ENCODE peak calls at places on chromosomes 6 and 20, in eight cellular contexts. One of them, this sample, is unnamed. For H3K9me3, the result is how much of the 10 kb centered on the place peaks cover.

GRCh38 chr6:43547202-43547601 is 28.6 kb downstream of the XPO5 start:
- DNase-seq in cardiac muscle cell: no peak
- DNase-seq in CD8-positive, alpha-beta memory T cell: no peak
- DNase-seq in CD4-positive, alpha-beta memory T cell: no peak
- DNase-seq in SK-N-SH: no peak
- DNase-seq in colonic mucosa: no peak
- DNase-seq in breast epithelium: no peak
- DNase-seq in right lobe of liver: no peak
- DNase-seq in this sample: no peak

GRCh38 chr6:96110878-96111277 is 95.1 kb downstream of the FUT9 start:
- DNase-seq in SK-N-SH: no peak
- DNase-seq in breast epithelium: no peak
- DNase-seq in right lobe of liver: no peak
- DNase-seq in CD8-positive, alpha-beta memory T cell: no peak
- DNase-seq in cardiac muscle cell: no peak
- DNase-seq in colonic mucosa: no peak
- DNase-seq in CD4-positive, alpha-beta memory T cell: no peak
- DNase-seq in this sample: no peak

GRCh38 chr6:33827546-33828451 is 24.0 kb upstream of the MLN start:
- DNase-seq in right lobe of liver: no peak
- DNase-seq in breast epithelium: no peak
- DNase-seq in SK-N-SH: peak
- DNase-seq in cardiac muscle cell: no peak
- DNase-seq in CD8-positive, alpha-beta memory T cell: no peak
- DNase-seq in CD4-positive, alpha-beta memory T cell: no peak
- DNase-seq in colonic mucosa: peak
- DNase-seq in this sample: no peak

GRCh38 chr6:160041608-160042007 is 72.7 kb downstream of the IGF2R start:
- DNase-seq in colonic mucosa: no peak
- DNase-seq in SK-N-SH: no peak
- DNase-seq in CD8-positive, alpha-beta memory T cell: no peak
- DNase-seq in cardiac muscle cell: peak
- DNase-seq in breast epithelium: peak
- DNase-seq in CD4-positive, alpha-beta memory T cell: no peak
- DNase-seq in right lobe of liver: peak
- DNase-seq in this sample: no peak

GRCh38 chr6:31202259-31203166 is 32.0 kb upstream of the POU5F1 start:
- DNase-seq in right lobe of liver: no peak
- DNase-seq in CD8-positive, alpha-beta memory T cell: no peak
- DNase-seq in breast epithelium: no peak
- DNase-seq in CD4-positive, alpha-beta memory T cell: no peak
- DNase-seq in SK-N-SH: no peak
- DNase-seq in colonic mucosa: peak
- DNase-seq in cardiac muscle cell: no peak
- DNase-seq in this sample: no peak

GRCh38 chr6:80457044-80457933 is 350.8 kb downstream of the BCKDHB start:
- DNase-seq in breast epithelium: peak
- DNase-seq in colonic mucosa: peak
- DNase-seq in CD8-positive, alpha-beta memory T cell: no peak
- DNase-seq in CD4-positive, alpha-beta memory T cell: no peak
- DNase-seq in cardiac muscle cell: peak
- DNase-seq in SK-N-SH: no peak
- DNase-seq in right lobe of liver: peak
- DNase-seq in this sample: no peak

GRCh38 chr6:71588490-71588889 is 297.9 kb upstream of the RIMS1 start:
- DNase-seq in breast epithelium: no peak
- DNase-seq in colonic mucosa: no peak
- DNase-seq in SK-N-SH: no peak
- DNase-seq in CD8-positive, alpha-beta memory T cell: no peak
- DNase-seq in CD4-positive, alpha-beta memory T cell: no peak
- DNase-seq in cardiac muscle cell: no peak
- DNase-seq in right lobe of liver: no peak
- DNase-seq in this sample: no peak

GRCh38 chr20:62208805-62209755 is 11.0 kb downstream of the HRH3 start:
- DNase-seq in SK-N-SH: peak
- DNase-seq in right lobe of liver: no peak
- DNase-seq in breast epithelium: no peak
- DNase-seq in cardiac muscle cell: no peak
- DNase-seq in CD4-positive, alpha-beta memory T cell: no peak
- DNase-seq in CD8-positive, alpha-beta memory T cell: no peak
- DNase-seq in colonic mucosa: no peak
- DNase-seq in this sample: no peak

GRCh38 chr20:41394931-41395668 is 28.5 kb upstream of the EMILIN3 start:
- DNase-seq in right lobe of liver: no peak
- DNase-seq in CD8-positive, alpha-beta memory T cell: no peak
- DNase-seq in cardiac muscle cell: no peak
- DNase-seq in CD4-positive, alpha-beta memory T cell: no peak
- DNase-seq in SK-N-SH: no peak
- DNase-seq in colonic mucosa: no peak
- DNase-seq in breast epithelium: no peak
- DNase-seq in this sample: no peak

GRCh38 chr6:18823782-18824386 is 436.7 kb downstream of the RNF144B start:
- DNase-seq in breast epithelium: no peak
- DNase-seq in CD8-positive, alpha-beta memory T cell: no peak
- DNase-seq in colonic mucosa: peak
- DNase-seq in CD4-positive, alpha-beta memory T cell: no peak
- DNase-seq in right lobe of liver: no peak
- DNase-seq in cardiac muscle cell: peak
- DNase-seq in SK-N-SH: peak
- DNase-seq in this sample: no peak

DNA sequence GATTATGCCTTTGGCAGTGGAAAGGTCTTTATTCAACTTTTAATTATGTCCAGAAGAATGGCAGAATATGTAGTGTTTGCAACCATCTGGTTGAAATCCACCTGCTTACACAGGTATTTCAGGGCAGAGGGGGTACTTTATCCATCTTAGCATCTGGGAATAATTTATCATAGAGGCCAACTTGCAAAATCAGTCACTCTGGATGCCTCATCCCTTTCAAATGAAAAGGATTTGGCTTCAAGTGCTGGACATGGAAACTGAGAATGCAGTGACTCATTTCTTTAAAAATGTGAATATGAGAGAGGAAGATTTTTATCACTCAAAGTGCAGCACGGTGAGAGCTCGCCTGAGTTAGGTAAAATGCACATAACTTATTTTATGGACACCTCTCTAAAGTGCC is 758.3 kb downstream of the KIF16B start:
- DNase-seq in CD4-positive, alpha-beta memory T cell: no peak
- DNase-seq in colonic mucosa: no peak
- DNase-seq in breast epithelium: no peak
- DNase-seq in SK-N-SH: no peak
- DNase-seq in CD8-positive, alpha-beta memory T cell: no peak
- DNase-seq in cardiac muscle cell: no peak
- DNase-seq in right lobe of liver: no peak
- DNase-seq in this sample: no peak
- H3K9me3 ChIP-seq in CD4-positive, alpha-beta memory T cell: under half
- H3K9me3 ChIP-seq in colonic mucosa: under half
- H3K9me3 ChIP-seq in breast epithelium: under half
- H3K9me3 ChIP-seq in SK-N-SH: under half
- H3K9me3 ChIP-seq in CD8-positive, alpha-beta memory T cell: under half
- H3K9me3 ChIP-seq in cardiac muscle cell: under half
- H3K9me3 ChIP-seq in right lobe of liver: under half
- H3K9me3 ChIP-seq in this sample: under half

GRCh38 chr6:116402108-116402507 is 31.4 kb downstream of the DSE start:
- DNase-seq in right lobe of liver: no peak
- DNase-seq in colonic mucosa: no peak
- DNase-seq in cardiac muscle cell: no peak
- DNase-seq in breast epithelium: no peak
- DNase-seq in CD8-positive, alpha-beta memory T cell: no peak
- DNase-seq in CD4-positive, alpha-beta memory T cell: no peak
- DNase-seq in SK-N-SH: no peak
- DNase-seq in this sample: no peak

GRCh38 chr6:116398366-116399005 is 27.7 kb downstream of the DSE start:
- DNase-seq in breast epithelium: no peak
- DNase-seq in right lobe of liver: no peak
- DNase-seq in colonic mucosa: no peak
- DNase-seq in CD4-positive, alpha-beta memory T cell: no peak
- DNase-seq in SK-N-SH: no peak
- DNase-seq in CD8-positive, alpha-beta memory T cell: no peak
- DNase-seq in cardiac muscle cell: peak
- DNase-seq in this sample: no peak

GRCh38 chr6:116400376-116400775 is 29.6 kb downstream of the DSE start:
- DNase-seq in cardiac muscle cell: peak
- DNase-seq in CD8-positive, alpha-beta memory T cell: no peak
- DNase-seq in SK-N-SH: no peak
- DNase-seq in colonic mucosa: no peak
- DNase-seq in CD4-positive, alpha-beta memory T cell: no peak
- DNase-seq in right lobe of liver: no peak
- DNase-seq in breast epithelium: no peak
- DNase-seq in this sample: no peak

GRCh38 chr6:116397960-116398359 is 27.2 kb downstream of the DSE start:
- DNase-seq in CD4-positive, alpha-beta memory T cell: no peak
- DNase-seq in breast epithelium: no peak
- DNase-seq in SK-N-SH: no peak
- DNase-seq in cardiac muscle cell: peak
- DNase-seq in colonic mucosa: no peak
- DNase-seq in CD8-positive, alpha-beta memory T cell: no peak
- DNase-seq in right lobe of liver: no peak
- DNase-seq in this sample: no peak

GRCh38 chr6:116399287-116399686 is 28.5 kb downstream of the DSE start:
- DNase-seq in breast epithelium: no peak
- DNase-seq in colonic mucosa: no peak
- DNase-seq in CD8-positive, alpha-beta memory T cell: no peak
- DNase-seq in CD4-positive, alpha-beta memory T cell: no peak
- DNase-seq in cardiac muscle cell: no peak
- DNase-seq in right lobe of liver: no peak
- DNase-seq in SK-N-SH: no peak
- DNase-seq in this sample: no peak
- H3K4me3 ChIP-seq in breast epithelium: no peak
- H3K4me3 ChIP-seq in colonic mucosa: no peak
- H3K4me3 ChIP-seq in CD8-positive, alpha-beta memory T cell: no peak
- H3K4me3 ChIP-seq in CD4-positive, alpha-beta memory T cell: no peak
- H3K4me3 ChIP-seq in cardiac muscle cell: no peak
- H3K4me3 ChIP-seq in right lobe of liver: no peak
- H3K4me3 ChIP-seq in SK-N-SH: no peak
- H3K4me3 ChIP-seq in this sample: no peak

DNA sequence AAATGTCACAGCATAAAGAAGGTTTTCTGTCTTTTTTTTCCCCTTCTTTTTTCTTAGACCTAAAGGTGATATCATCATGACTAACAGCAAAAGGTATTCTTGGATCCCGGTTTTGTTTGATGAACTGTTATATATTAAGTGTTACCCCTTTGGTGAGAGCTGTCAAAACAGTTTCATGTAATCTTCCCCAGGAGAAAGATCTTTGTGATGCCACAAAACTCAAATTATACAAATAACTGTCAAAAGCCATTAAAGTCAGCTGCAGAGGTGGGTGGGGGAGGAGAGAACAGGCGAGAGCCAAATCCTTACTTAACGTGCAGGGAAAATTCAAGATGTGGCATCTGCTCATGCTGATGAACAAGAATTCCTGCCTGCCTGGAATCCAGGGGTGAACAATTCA is 258.2 kb downstream of the BMP7 start:
- DNase-seq in right lobe of liver: no peak
- DNase-seq in colonic mucosa: no peak
- DNase-seq in CD4-positive, alpha-beta memory T cell: no peak
- DNase-seq in cardiac muscle cell: no peak
- DNase-seq in CD8-positive, alpha-beta memory T cell: no peak
- DNase-seq in breast epithelium: no peak
- DNase-seq in SK-N-SH: no peak
- DNase-seq in this sample: no peak
- H3K9me3 ChIP-seq in right lobe of liver: under half
- H3K9me3 ChIP-seq in colonic mucosa: under half
- H3K9me3 ChIP-seq in CD4-positive, alpha-beta memory T cell: under half
- H3K9me3 ChIP-seq in cardiac muscle cell: under half
- H3K9me3 ChIP-seq in CD8-positive, alpha-beta memory T cell: under half
- H3K9me3 ChIP-seq in breast epithelium: under half
- H3K9me3 ChIP-seq in SK-N-SH: under half
- H3K9me3 ChIP-seq in this sample: under half

GRCh38 chr6:149962461-149963211 is 1.1 kb upstream of the ULBP1 start:
- DNase-seq in right lobe of liver: no peak
- DNase-seq in CD4-positive, alpha-beta memory T cell: no peak
- DNase-seq in breast epithelium: no peak
- DNase-seq in CD8-positive, alpha-beta memory T cell: no peak
- DNase-seq in colonic mucosa: no peak
- DNase-seq in SK-N-SH: no peak
- DNase-seq in cardiac muscle cell: no peak
- DNase-seq in this sample: peak
- H3K4me3 ChIP-seq in right lobe of liver: no peak
- H3K4me3 ChIP-seq in CD4-positive, alpha-beta memory T cell: peak
- H3K4me3 ChIP-seq in breast epithelium: no peak
- H3K4me3 ChIP-seq in CD8-positive, alpha-beta memory T cell: peak
- H3K4me3 ChIP-seq in colonic mucosa: no peak
- H3K4me3 ChIP-seq in SK-N-SH: no peak
- H3K4me3 ChIP-seq in cardiac muscle cell: no peak
- H3K4me3 ChIP-seq in this sample: peak

GRCh38 chr20:31256959-31257358 is 505 bp upstream of the DEFB115 start:
- DNase-seq in SK-N-SH: no peak
- DNase-seq in breast epithelium: no peak
- DNase-seq in cardiac muscle cell: no peak
- DNase-seq in right lobe of liver: no peak
- DNase-seq in CD4-positive, alpha-beta memory T cell: no peak
- DNase-seq in CD8-positive, alpha-beta memory T cell: no peak
- DNase-seq in colonic mucosa: no peak
- DNase-seq in this sample: no peak
- H3K9me3 ChIP-seq in SK-N-SH: under half
- H3K9me3 ChIP-seq in breast epithelium: under half
- H3K9me3 ChIP-seq in cardiac muscle cell: under half
- H3K9me3 ChIP-seq in right lobe of liver: under half
- H3K9me3 ChIP-seq in CD4-positive, alpha-beta memory T cell: under half
- H3K9me3 ChIP-seq in CD8-positive, alpha-beta memory T cell: under half
- H3K9me3 ChIP-seq in colonic mucosa: under half
- H3K9me3 ChIP-seq in this sample: under half

GRCh38 chr6:117266267-117266797 is 974 bp downstream of the VGLL2 start:
- DNase-seq in right lobe of liver: no peak
- DNase-seq in SK-N-SH: no peak
- DNase-seq in CD4-positive, alpha-beta memory T cell: no peak
- DNase-seq in cardiac muscle cell: no peak
- DNase-seq in colonic mucosa: no peak
- DNase-seq in breast epithelium: no peak
- DNase-seq in CD8-positive, alpha-beta memory T cell: no peak
- DNase-seq in this sample: no peak
- H3K4me3 ChIP-seq in right lobe of liver: no peak
- H3K4me3 ChIP-seq in SK-N-SH: no peak
- H3K4me3 ChIP-seq in CD4-positive, alpha-beta memory T cell: no peak
- H3K4me3 ChIP-seq in cardiac muscle cell: peak
- H3K4me3 ChIP-seq in colonic mucosa: no peak
- H3K4me3 ChIP-seq in breast epithelium: peak
- H3K4me3 ChIP-seq in CD8-positive, alpha-beta memory T cell: no peak
- H3K4me3 ChIP-seq in this sample: peak

This sample was measured in vagina.